ENCODE peak calls at places on chromosomes 2 and 18, in eight cellular contexts. L is choroid plexus epithelial cell; Y is left cardiac atrium; Q is MCF 10A; P is Daoy; J is Calu3; H is CD8-positive, alpha-beta T cell; K is stimulated activated CD8-positive, alpha-beta memory T cell treated with anti-CD3 and anti-CD28 coated beads, Interleukin-2, amount 100 ng/mL, for 48 hours. T is an unnamed sample.

GRCh38 chr18:7590800-7591560 is 23.9 kb downstream of the PTPRM start:
- DNase-seq in L (peak; percentile 25), Y (no peak), Q (no peak), P (no peak), J (no peak), H (no peak), K (no peak), T (no peak)

GRCh38 chr2:238790126-238790820 is 57.6 kb upstream of the TWIST2 start:
- DNase-seq in L (no peak), Y (no peak), Q (no peak), P (no peak), J (no peak), H (no peak), K (no peak), T (no peak)

GRCh38 chr2:11508279-11508678 is 25.6 kb upstream of the GREB1 start:
- DNase-seq in L (no peak), Y (no peak), Q (no peak), P (no peak), J (no peak), H (no peak), K (no peak), T (no peak)

GRCh38 chr18:58213445-58213844 is 169.4 kb downstream of the NEDD4L start:
- DNase-seq in L (peak; percentile 88), Y (no peak), Q (peak; percentile 33), P (peak; percentile 89), J (no peak), H (no peak), K (no peak), T (peak; percentile 49)

GRCh38 chr2:200968735-200969134 is 5.3 kb upstream of the ORC2 start:
- DNase-seq in L (no peak), Y (no peak), Q (no peak), P (no peak), J (no peak), H (no peak), K (no peak), T (no peak)

GRCh38 chr2:205585451-205586045 is 96.8 kb upstream of the NRP2 start:
- DNase-seq in L (peak; percentile 7), Y (no peak), Q (no peak), P (no peak), J (no peak), H (no peak), K (no peak), T (no peak)

GRCh38 chr2:136770384-136770783 is 5.0 kb downstream of the THSD7B start:
- DNase-seq in L (no peak), Y (no peak), Q (no peak), P (no peak), J (no peak), H (no peak), K (no peak), T (no peak)

GRCh38 chr2:149119358-149119757 is 80.9 kb downstream of the LYPD6B start:
- DNase-seq in L (no peak), Y (no peak), Q (no peak), P (no peak), J (no peak), H (no peak), K (no peak), T (no peak)

GRCh38 chr2:127128508-127128907 is 21.6 kb upstream of the BIN1 start:
- DNase-seq in L (no peak), Y (no peak), Q (peak; percentile 45), P (no peak), J (peak; percentile 74), H (no peak), K (no peak), T (no peak)

GRCh38 chr18:79476918-79477685 is 81.4 kb downstream of the NFATC1 start:
- DNase-seq in L (no peak), Y (peak; percentile 11), Q (no peak), P (no peak), J (no peak), H (no peak), K (no peak), T (no peak)

GRCh38 chr18:49460958-49461601 is 635 bp upstream of the DYM start:
- DNase-seq in L (peak; percentile 70), Y (no peak), Q (peak; percentile 49), P (peak; percentile 24), J (no peak), H (no peak), K (no peak), T (no peak)

GRCh38 chr18:31162825-31163435 is at the start of gene DSC1:
- DNase-seq in L (no peak), Y (no peak), Q (no peak), P (no peak), J (no peak), H (no peak), K (no peak), T (no peak)

GRCh38 chr18:3472681-3473544 is 22.9 kb downstream of the TGIF1 start:
- DNase-seq in L (no peak), Y (no peak), Q (no peak), P (no peak), J (no peak), H (no peak), K (no peak), T (no peak)

GRCh38 chr2:26238301-26238958 is 6.0 kb downstream of the HADHA start:
- DNase-seq in L (peak; percentile 65), Y (no peak), Q (peak; percentile 68), P (no peak), J (no peak), H (no peak), K (no peak), T (no peak)

GRCh38 chr2:178397002-178397605 is 53.9 kb downstream of the PRKRA start:
- DNase-seq in L (peak; percentile 71), Y (no peak), Q (peak; percentile 60), P (peak; percentile 11), J (peak; percentile 11), H (no peak), K (no peak), T (no peak)

GRCh38 chr2:23386422-23387220 is 1.6 kb downstream of the KLHL29 start:
- DNase-seq in L (peak; percentile 25), Y (no peak), Q (no peak), P (peak; percentile 49), J (peak; percentile 24), H (no peak), K (no peak), T (no peak)

GRCh38 chr2:20391951-20392699 is 41.5 kb upstream of the PUM2 start:
- DNase-seq in L (no peak), Y (no peak), Q (peak; percentile 61), P (peak; percentile 66), J (peak; percentile 17), H (no peak), K (no peak), T (no peak)

T was measured in AG09319.